ENCODE peak calls at places on chromosomes 1 and 21, in six cellular contexts. One of them, this sample, is unnamed.
A peak's percentile ranks its signal among the peaks of the same experiment; 100 is the strongest.

GRCh38 chr21:43211085-43212071 is 42.6 kb downstream of the CRYAA start:
- DNase-seq in effector memory CD4-positive, alpha-beta T cell: no peak
- DNase-seq in mesendoderm: peak; percentile 49
- DNase-seq in CD8-positive, alpha-beta T cell: peak; percentile 4
- DNase-seq in psoas muscle: peak; percentile 56
- DNase-seq in hepatocyte: peak; percentile 71
- DNase-seq in this sample: no peak

GRCh38 chr1:110615548-110616130 is 9.5 kb upstream of the KCNA2 start:
- DNase-seq in effector memory CD4-positive, alpha-beta T cell: no peak
- DNase-seq in mesendoderm: peak; percentile 88
- DNase-seq in CD8-positive, alpha-beta T cell: peak; percentile 50
- DNase-seq in psoas muscle: peak; percentile 69
- DNase-seq in hepatocyte: peak; percentile 82
- DNase-seq in this sample: peak; percentile 46

GRCh38 chr1:1040004-1040991 is 20.4 kb downstream of the AGRN start:
- DNase-seq in effector memory CD4-positive, alpha-beta T cell: peak; percentile 80
- DNase-seq in mesendoderm: peak; percentile 96
- DNase-seq in CD8-positive, alpha-beta T cell: peak; percentile 81
- DNase-seq in psoas muscle: peak; percentile 84
- DNase-seq in hepatocyte: peak; percentile 91
- DNase-seq in this sample: peak; percentile 79

GRCh38 chr1:117058810-117059209 is 1.3 kb upstream of the TTF2 start:
- DNase-seq in effector memory CD4-positive, alpha-beta T cell: no peak
- DNase-seq in mesendoderm: no peak
- DNase-seq in CD8-positive, alpha-beta T cell: no peak
- DNase-seq in psoas muscle: no peak
- DNase-seq in hepatocyte: no peak
- DNase-seq in this sample: no peak

GRCh38 chr1:48943393-48943792 is 166.7 kb upstream of the BEND5 start:
- DNase-seq in effector memory CD4-positive, alpha-beta T cell: no peak
- DNase-seq in mesendoderm: no peak
- DNase-seq in CD8-positive, alpha-beta T cell: no peak
- DNase-seq in psoas muscle: no peak
- DNase-seq in hepatocyte: no peak
- DNase-seq in this sample: no peak

GRCh38 chr1:43031316-43032203 is 72.9 kb upstream of the SLC2A1 start:
- DNase-seq in effector memory CD4-positive, alpha-beta T cell: no peak
- DNase-seq in mesendoderm: no peak
- DNase-seq in CD8-positive, alpha-beta T cell: no peak
- DNase-seq in psoas muscle: no peak
- DNase-seq in hepatocyte: no peak
- DNase-seq in this sample: no peak

GRCh38 chr1:156376146-156376545 is 7.1 kb downstream of the RHBG start:
- DNase-seq in effector memory CD4-positive, alpha-beta T cell: no peak
- DNase-seq in mesendoderm: peak; percentile 79
- DNase-seq in CD8-positive, alpha-beta T cell: no peak
- DNase-seq in psoas muscle: no peak
- DNase-seq in hepatocyte: no peak
- DNase-seq in this sample: no peak

GRCh38 chr1:162229534-162229933 is 147.1 kb downstream of the SPATA46 start:
- DNase-seq in effector memory CD4-positive, alpha-beta T cell: no peak
- DNase-seq in mesendoderm: no peak
- DNase-seq in CD8-positive, alpha-beta T cell: no peak
- DNase-seq in psoas muscle: no peak
- DNase-seq in hepatocyte: no peak
- DNase-seq in this sample: no peak

GRCh38 chr1:118986291-118986838 is 1.8 kb downstream of the TBX15 start:
- DNase-seq in effector memory CD4-positive, alpha-beta T cell: no peak
- DNase-seq in mesendoderm: peak; percentile 47
- DNase-seq in CD8-positive, alpha-beta T cell: no peak
- DNase-seq in psoas muscle: peak; percentile 80
- DNase-seq in hepatocyte: no peak
- DNase-seq in this sample: no peak

GRCh38 chr1:6634278-6635052 is 9.8 kb downstream of the THAP3 start:
- DNase-seq in effector memory CD4-positive, alpha-beta T cell: no peak
- DNase-seq in mesendoderm: peak; percentile 56
- DNase-seq in CD8-positive, alpha-beta T cell: peak; percentile 51
- DNase-seq in psoas muscle: peak; percentile 89
- DNase-seq in hepatocyte: peak; percentile 67
- DNase-seq in this sample: peak; percentile 60

GRCh38 chr1:238772321-238772720 is 614.0 kb upstream of the CHRM3 start:
- DNase-seq in effector memory CD4-positive, alpha-beta T cell: no peak
- DNase-seq in mesendoderm: no peak
- DNase-seq in CD8-positive, alpha-beta T cell: no peak
- DNase-seq in psoas muscle: no peak
- DNase-seq in hepatocyte: no peak
- DNase-seq in this sample: no peak

GRCh38 chr1:109240158-109241152 is 8.9 kb upstream of the CELSR2 start:
- DNase-seq in effector memory CD4-positive, alpha-beta T cell: no peak
- DNase-seq in mesendoderm: peak; percentile 67
- DNase-seq in CD8-positive, alpha-beta T cell: peak; percentile 22
- DNase-seq in psoas muscle: peak; percentile 84
- DNase-seq in hepatocyte: no peak
- DNase-seq in this sample: no peak

GRCh38 chr1:40530735-40531380 is 579 bp upstream of the ZNF684 start:
- DNase-seq in effector memory CD4-positive, alpha-beta T cell: no peak
- DNase-seq in mesendoderm: no peak
- DNase-seq in CD8-positive, alpha-beta T cell: no peak
- DNase-seq in psoas muscle: no peak
- DNase-seq in hepatocyte: no peak
- DNase-seq in this sample: no peak

GRCh38 chr1:242745079-242745478 is 220.6 kb upstream of the PLD5 start:
- DNase-seq in effector memory CD4-positive, alpha-beta T cell: no peak
- DNase-seq in mesendoderm: peak; percentile 29
- DNase-seq in CD8-positive, alpha-beta T cell: no peak
- DNase-seq in psoas muscle: no peak
- DNase-seq in hepatocyte: no peak
- DNase-seq in this sample: no peak

GRCh38 chr1:1175221-1176062 is 1.8 kb downstream of the TTLL10 start:
- DNase-seq in effector memory CD4-positive, alpha-beta T cell: no peak
- DNase-seq in mesendoderm: no peak
- DNase-seq in CD8-positive, alpha-beta T cell: no peak
- DNase-seq in psoas muscle: peak; percentile 13
- DNase-seq in hepatocyte: no peak
- DNase-seq in this sample: no peak

GRCh38 chr21:23963454-23963853 is 1643.8 kb downstream of the MRPL39 start:
- DNase-seq in effector memory CD4-positive, alpha-beta T cell: no peak
- DNase-seq in mesendoderm: no peak
- DNase-seq in CD8-positive, alpha-beta T cell: no peak
- DNase-seq in psoas muscle: no peak
- DNase-seq in hepatocyte: no peak
- DNase-seq in this sample: no peak

GRCh38 chr21:23968008-23968407 is 1639.3 kb downstream of the MRPL39 start:
- DNase-seq in effector memory CD4-positive, alpha-beta T cell: no peak
- DNase-seq in mesendoderm: no peak
- DNase-seq in CD8-positive, alpha-beta T cell: no peak
- DNase-seq in psoas muscle: no peak
- DNase-seq in hepatocyte: no peak
- DNase-seq in this sample: no peak

GRCh38 chr21:23968722-23969647 is 1638.3 kb downstream of the MRPL39 start:
- DNase-seq in effector memory CD4-positive, alpha-beta T cell: peak; percentile 42
- DNase-seq in mesendoderm: peak; percentile 89
- DNase-seq in CD8-positive, alpha-beta T cell: peak; percentile 70
- DNase-seq in psoas muscle: no peak
- DNase-seq in hepatocyte: peak; percentile 25
- DNase-seq in this sample: peak; percentile 79
- H3K36me3 ChIP-seq in effector memory CD4-positive, alpha-beta T cell: no peaks in the 10 kb centered on the region
- H3K36me3 ChIP-seq in mesendoderm: no peaks in the 10 kb centered on the region
- H3K36me3 ChIP-seq in CD8-positive, alpha-beta T cell: no peaks in the 10 kb centered on the region
- H3K36me3 ChIP-seq in psoas muscle: no peaks in the 10 kb centered on the region
- H3K36me3 ChIP-seq in hepatocyte: no peaks in the 10 kb centered on the region
- H3K36me3 ChIP-seq in this sample: no peaks in the 10 kb centered on the region

GRCh38 chr1:184574588-184574987 is 180.1 kb downstream of the EDEM3 start:
- DNase-seq in effector memory CD4-positive, alpha-beta T cell: no peak
- DNase-seq in mesendoderm: peak; percentile 66
- DNase-seq in CD8-positive, alpha-beta T cell: no peak
- DNase-seq in psoas muscle: no peak
- DNase-seq in hepatocyte: no peak
- DNase-seq in this sample: no peak

DNA sequence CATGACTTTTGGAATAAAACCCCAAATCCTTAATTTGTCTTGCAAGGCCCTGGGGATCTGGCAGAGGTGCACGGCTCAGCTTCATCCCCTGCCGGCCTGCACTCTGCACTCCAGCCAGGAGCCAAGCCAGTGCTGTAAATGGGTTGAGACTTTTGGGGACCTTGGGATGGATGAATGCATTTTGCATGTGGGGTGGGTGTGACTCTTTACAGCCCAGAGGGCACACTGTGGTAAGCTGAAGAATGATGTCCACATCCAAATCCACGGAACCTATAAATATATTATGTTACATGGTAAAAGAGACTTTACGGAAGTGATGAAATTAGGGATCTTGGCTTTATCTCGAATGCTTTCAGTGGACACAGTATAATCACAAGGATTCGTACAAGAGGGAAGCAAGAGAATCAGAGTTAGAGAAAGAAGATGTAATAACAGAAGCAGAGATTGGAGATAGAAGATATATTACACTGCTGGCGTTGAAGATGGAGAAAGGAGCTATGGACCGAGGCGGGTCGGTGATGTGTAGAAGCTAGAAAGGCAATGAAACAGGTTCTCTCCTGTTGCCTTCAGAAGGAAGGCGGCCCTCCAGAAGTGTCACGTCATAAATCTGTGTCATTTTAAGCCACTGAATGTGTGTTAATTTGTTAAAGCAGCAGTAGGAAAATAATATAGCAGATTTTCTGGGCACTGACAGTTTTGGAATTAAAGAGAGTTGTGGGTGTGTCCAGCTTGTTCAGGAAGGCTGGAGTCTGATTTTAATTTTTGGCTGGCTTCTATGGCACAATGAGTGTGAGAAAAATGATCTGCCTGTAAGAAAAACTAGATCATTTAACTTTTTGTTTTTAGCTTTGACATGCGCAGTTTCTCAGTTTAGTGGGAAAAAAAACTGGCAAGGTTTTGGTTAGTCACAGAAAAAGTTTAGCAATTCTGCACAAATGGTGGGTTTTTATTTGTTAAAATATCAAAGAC is 177.6 kb downstream of the EDEM3 start:
- DNase-seq in effector memory CD4-positive, alpha-beta T cell: no peak
- DNase-seq in mesendoderm: no peak
- DNase-seq in CD8-positive, alpha-beta T cell: no peak
- DNase-seq in psoas muscle: no peak
- DNase-seq in hepatocyte: no peak
- DNase-seq in this sample: no peak
- H3K4me1 ChIP-seq in effector memory CD4-positive, alpha-beta T cell: no peaks in the 10 kb centered on the region
- H3K4me1 ChIP-seq in mesendoderm: no peaks in the 10 kb centered on the region
- H3K4me1 ChIP-seq in CD8-positive, alpha-beta T cell: no peaks in the 10 kb centered on the region
- H3K4me1 ChIP-seq in psoas muscle: peaks cover 32% of the 10 kb centered on the region
- H3K4me1 ChIP-seq in hepatocyte: no peaks in the 10 kb centered on the region
- H3K4me1 ChIP-seq in this sample: no peaks in the 10 kb centered on the region

GRCh38 chr1:93347319-93347899 is 1.7 kb downstream of the DR1 start:
- DNase-seq in effector memory CD4-positive, alpha-beta T cell: no peak
- DNase-seq in mesendoderm: no peak
- DNase-seq in CD8-positive, alpha-beta T cell: no peak
- DNase-seq in psoas muscle: no peak
- DNase-seq in hepatocyte: no peak
- DNase-seq in this sample: no peak

GRCh38 chr1:93349231-93350135 is 3.8 kb downstream of the DR1 start:
- DNase-seq in effector memory CD4-positive, alpha-beta T cell: no peak
- DNase-seq in mesendoderm: no peak
- DNase-seq in CD8-positive, alpha-beta T cell: no peak
- DNase-seq in psoas muscle: no peak
- DNase-seq in hepatocyte: no peak
- DNase-seq in this sample: no peak

GRCh38 chr1:93346472-93346991 is 825 bp downstream of the DR1 start:
- DNase-seq in effector memory CD4-positive, alpha-beta T cell: peak; percentile 35
- DNase-seq in mesendoderm: peak; percentile 57
- DNase-seq in CD8-positive, alpha-beta T cell: peak; percentile 36
- DNase-seq in psoas muscle: no peak
- DNase-seq in hepatocyte: peak; percentile 39
- DNase-seq in this sample: peak; percentile 24

GRCh38 chr1:93350322-93350721 is 4.6 kb downstream of the DR1 start:
- DNase-seq in effector memory CD4-positive, alpha-beta T cell: no peak
- DNase-seq in mesendoderm: no peak
- DNase-seq in CD8-positive, alpha-beta T cell: no peak
- DNase-seq in psoas muscle: no peak
- DNase-seq in hepatocyte: no peak
- DNase-seq in this sample: no peak

DNA sequence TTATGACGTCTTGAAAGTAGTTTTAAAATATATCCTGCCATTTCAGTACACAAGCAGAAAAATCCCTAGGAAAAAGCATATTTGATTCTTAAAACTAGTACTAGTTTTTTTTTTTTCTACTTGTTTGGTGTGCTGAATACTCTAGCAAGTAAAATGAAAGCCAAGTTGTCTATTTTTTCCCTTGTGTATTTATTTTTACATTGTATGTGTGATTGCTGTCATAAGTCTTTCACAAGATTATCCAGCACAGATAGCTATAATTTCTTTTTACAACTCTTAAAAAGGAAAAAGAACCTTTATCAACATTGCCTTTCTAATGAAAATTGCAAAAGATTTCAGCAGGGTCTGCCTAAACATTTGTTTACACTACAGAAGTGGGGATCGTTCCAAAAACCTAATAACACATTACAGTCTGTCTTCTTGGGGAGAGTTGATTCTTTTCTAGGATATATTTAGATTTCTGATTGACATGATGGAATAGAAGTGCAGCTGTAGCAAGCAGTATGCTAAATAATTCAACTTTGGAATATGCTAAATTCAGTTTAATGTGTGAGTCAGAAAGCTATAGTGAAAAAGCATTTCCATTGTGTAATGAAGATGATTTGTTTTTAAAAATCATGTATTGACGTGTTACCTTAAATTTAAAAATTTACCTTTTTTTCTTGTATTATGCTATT is 2.5 kb downstream of the DR1 start:
- DNase-seq in effector memory CD4-positive, alpha-beta T cell: no peak
- DNase-seq in mesendoderm: no peak
- DNase-seq in CD8-positive, alpha-beta T cell: no peak
- DNase-seq in psoas muscle: no peak
- DNase-seq in hepatocyte: no peak
- DNase-seq in this sample: no peak
- H3K4me3 ChIP-seq in effector memory CD4-positive, alpha-beta T cell: peak overlapping the region; percentile 96
- H3K4me3 ChIP-seq in mesendoderm: no peak overlapping the region
- H3K4me3 ChIP-seq in CD8-positive, alpha-beta T cell: peak overlapping the region; percentile 35
- H3K4me3 ChIP-seq in psoas muscle: peak overlapping the region; percentile 93
- H3K4me3 ChIP-seq in hepatocyte: peak overlapping the region; percentile 88
- H3K4me3 ChIP-seq in this sample: peak overlapping the region; percentile 92

DNA sequence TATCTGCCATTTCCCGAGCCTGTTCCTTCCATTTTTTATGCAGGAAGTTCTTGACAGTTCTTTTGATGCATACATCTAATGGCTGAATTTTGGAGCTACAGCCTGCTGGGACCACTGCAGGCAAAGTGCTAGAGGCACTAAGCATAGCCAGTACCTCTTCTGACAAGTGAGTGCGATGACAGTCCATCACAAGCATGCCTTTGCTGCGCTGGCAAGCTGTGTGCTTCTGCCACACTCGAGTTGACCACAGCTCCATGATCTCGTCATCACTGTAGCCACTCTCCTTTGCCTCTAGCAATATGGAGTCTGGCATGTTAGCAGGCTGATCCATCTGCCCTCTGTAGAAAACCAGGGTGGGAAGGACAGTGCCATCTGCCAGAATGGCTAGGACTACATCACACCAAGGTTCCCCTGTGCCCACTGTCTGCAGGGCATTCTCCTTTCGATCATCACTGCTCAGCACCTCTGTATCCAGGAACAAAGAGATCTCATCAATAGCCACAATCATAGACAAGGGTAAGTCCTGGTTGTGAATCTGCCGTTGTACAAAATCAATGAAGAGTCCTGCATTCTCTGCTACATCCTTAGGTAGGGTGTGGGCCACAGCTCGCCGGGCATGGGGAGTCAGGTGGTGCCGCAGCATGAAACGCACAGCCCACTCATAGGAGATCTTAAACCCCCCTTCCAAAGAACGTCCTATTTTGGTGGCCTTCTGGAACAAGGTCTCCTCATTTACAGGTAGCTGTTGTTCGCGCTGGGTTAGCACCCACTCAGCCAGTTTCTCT is 6.0 kb downstream of the PSMB4 start:
- DNase-seq in effector memory CD4-positive, alpha-beta T cell: no peak
- DNase-seq in mesendoderm: no peak
- DNase-seq in CD8-positive, alpha-beta T cell: no peak
- DNase-seq in psoas muscle: no peak
- DNase-seq in hepatocyte: no peak
- DNase-seq in this sample: no peak
- H3K36me3 ChIP-seq in effector memory CD4-positive, alpha-beta T cell: peaks cover 80% of the 10 kb centered on the region
- H3K36me3 ChIP-seq in mesendoderm: peaks cover 29% of the 10 kb centered on the region
- H3K36me3 ChIP-seq in CD8-positive, alpha-beta T cell: peaks cover 58% of the 10 kb centered on the region
- H3K36me3 ChIP-seq in psoas muscle: peaks cover 19% of the 10 kb centered on the region
- H3K36me3 ChIP-seq in hepatocyte: peaks cover 6% of the 10 kb centered on the region
- H3K36me3 ChIP-seq in this sample: peaks cover 61% of the 10 kb centered on the region

This sample was measured in CD8-positive, alpha-beta memory T cell.